ENCODE peak calls at places on chromosome 6, in ten cellular contexts. G is sigmoid colon, P is prostate gland, Z is breast epithelium, D is transverse colon, T is HepG2, J is upper lobe of left lung, I is H1, U is endothelial cell of umbilical vein, H is stomach. K is an unnamed sample.

GRCh38 chr6:89134723-89135122 is 11.1 kb upstream of the PM20D2 start:
- DNase-seq in G (no peak), P (no peak), Z (no peak), D (no peak), T (no peak), J (no peak), I (no peak), U (no peak), H (no peak), K (no peak)

GRCh38 chr6:82843291-82843885 is 222.3 kb downstream of the UBE3D start:
- DNase-seq in G (no peak), P (no peak), Z (no peak), D (no peak), T (no peak), J (no peak), I (no peak), U (no peak), H (no peak), K (no peak)

GRCh38 chr6:158627168-158627939 is 17.2 kb downstream of the DYNLT1 start:
- DNase-seq in G (no peak), P (no peak), Z (no peak), D (no peak), T (no peak), J (no peak), I (no peak), U (no peak), H (peak), K (peak)

GRCh38 chr6:46491201-46491788 is at the start of gene RCAN2:
- DNase-seq in G (peak), P (peak), Z (peak), D (peak), T (peak), J (peak), I (peak), U (peak), H (peak), K (no peak)

GRCh38 chr6:167705211-167705750 is 121.4 kb upstream of the AFDN start:
- DNase-seq in G (no peak), P (no peak), Z (no peak), D (no peak), T (no peak), J (peak), I (no peak), U (no peak), H (no peak), K (no peak)

GRCh38 chr6:98847392-98847766 is 13.0 kb downstream of the POU3F2 start:
- DNase-seq in G (no peak), P (no peak), Z (no peak), D (no peak), T (no peak), J (no peak), I (no peak), U (no peak), H (no peak), K (no peak)

GRCh38 chr6:10383312-10384063 is 31.4 kb downstream of the TFAP2A start:
- DNase-seq in G (no peak), P (peak), Z (peak), D (no peak), T (no peak), J (peak), I (no peak), U (no peak), H (no peak), K (no peak)

GRCh38 chr6:46511320-46511719 is 20.1 kb upstream of the RCAN2 start:
- DNase-seq in G (no peak), P (no peak), Z (no peak), D (no peak), T (no peak), J (no peak), I (no peak), U (no peak), H (no peak), K (no peak)

GRCh38 chr6:87832025-87832825 is 130.2 kb upstream of the AKIRIN2 start:
- DNase-seq in G (no peak), P (no peak), Z (no peak), D (no peak), T (no peak), J (no peak), I (no peak), U (peak), H (no peak), K (no peak)

GRCh38 chr6:151442359-151442758 is 9.6 kb downstream of the RMND1 start:
- DNase-seq in G (no peak), P (no peak), Z (no peak), D (no peak), T (no peak), J (no peak), I (no peak), U (no peak), H (no peak), K (no peak)

GRCh38 chr6:111559193-111560097 is 46.2 kb downstream of the TRAF3IP2 start:
- DNase-seq in G (no peak), P (no peak), Z (no peak), D (no peak), T (peak), J (no peak), I (no peak), U (no peak), H (no peak), K (no peak)

GRCh38 chr6:5851261-5851757 is 155.4 kb downstream of the NRN1 start:
- DNase-seq in G (no peak), P (peak), Z (no peak), D (peak), T (no peak), J (peak), I (peak), U (peak), H (peak), K (no peak)

GRCh38 chr6:30073489-30074240 is 1.9 kb downstream of the RNF39 start:
- DNase-seq in G (no peak), P (peak), Z (no peak), D (no peak), T (no peak), J (no peak), I (no peak), U (no peak), H (no peak), K (no peak)

GRCh38 chr6:4180653-4181255 is 45.4 kb upstream of the ECI2 start:
- DNase-seq in G (no peak), P (no peak), Z (no peak), D (no peak), T (peak), J (peak), I (no peak), U (peak), H (no peak), K (peak)

GRCh38 chr6:123622780-123623179 is 14.0 kb downstream of the TRDN start:
- DNase-seq in G (no peak), P (no peak), Z (no peak), D (no peak), T (no peak), J (no peak), I (no peak), U (no peak), H (no peak), K (no peak)

GRCh38 chr6:137415127-137415833 is 78.9 kb downstream of the OLIG3 start:
- DNase-seq in G (peak), P (peak), Z (peak), D (peak), T (peak), J (peak), I (no peak), U (peak), H (peak), K (no peak)

GRCh38 chr6:104409913-104410312 is 449.8 kb downstream of the HACE1 start:
- DNase-seq in G (no peak), P (no peak), Z (no peak), D (no peak), T (no peak), J (no peak), I (no peak), U (no peak), H (no peak), K (no peak)

GRCh38 chr6:150065083-150065482 is 3.8 kb downstream of the ULBP3 start:
- DNase-seq in G (no peak), P (no peak), Z (no peak), D (no peak), T (no peak), J (no peak), I (no peak), U (no peak), H (no peak), K (no peak)

DNA sequence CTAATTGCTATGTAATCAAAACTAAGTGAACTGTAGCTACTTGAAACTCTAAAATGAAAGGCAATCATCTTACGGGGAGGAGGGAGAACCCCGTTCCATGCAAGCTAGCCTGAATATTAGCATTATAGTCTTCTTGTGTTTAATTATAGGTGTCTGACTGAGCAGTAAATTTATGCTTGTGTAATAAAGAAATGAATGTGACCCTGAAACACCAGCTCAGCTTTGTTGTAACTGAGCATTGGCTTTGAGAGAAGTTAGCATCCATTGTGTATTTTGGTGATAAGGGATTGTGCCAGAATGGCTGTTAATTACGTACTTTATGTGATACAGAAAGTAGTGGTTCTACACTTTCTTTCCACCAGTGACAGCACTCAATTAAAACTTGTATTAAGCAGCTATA is 86.9 kb downstream of the QKI start:
- DNase-seq in G (no peak), P (no peak), Z (no peak), D (no peak), T (no peak), J (no peak), I (no peak), U (no peak), H (no peak), K (no peak)
- TF ChIP-seq POLR2AphosphoS5 in G (no peak), P (no peak), Z (no peak), D (no peak), T (no peak), J (no peak), I (no peak), U (no peak), H (no peak), K (no peak)

GRCh38 chr6:169981051-169981450 is 229.6 kb downstream of the ERMARD start:
- DNase-seq in G (peak), P (no peak), Z (no peak), D (no peak), T (no peak), J (peak), I (no peak), U (no peak), H (no peak), K (no peak)

GRCh38 chr6:169981568-169981967 is 230.1 kb downstream of the ERMARD start:
- DNase-seq in G (peak), P (no peak), Z (no peak), D (no peak), T (no peak), J (no peak), I (no peak), U (no peak), H (no peak), K (no peak)

GRCh38 chr6:169981969-169982368 is 230.5 kb downstream of the ERMARD start:
- DNase-seq in G (peak), P (no peak), Z (no peak), D (no peak), T (no peak), J (no peak), I (no peak), U (no peak), H (no peak), K (no peak)

GRCh38 chr6:169983651-169984050 is 232.2 kb downstream of the ERMARD start:
- DNase-seq in G (no peak), P (no peak), Z (no peak), D (no peak), T (no peak), J (no peak), I (no peak), U (no peak), H (no peak), K (no peak)

GRCh38 chr6:169982461-169983386 is 231.3 kb downstream of the ERMARD start:
- DNase-seq in G (peak), P (no peak), Z (no peak), D (no peak), T (no peak), J (peak), I (no peak), U (no peak), H (no peak), K (no peak)
- TF ChIP-seq CTCF in G (no peak), P (no peak), Z (no peak), D (no peak), T (no peak), J (no peak), I (peak), U (no peak), H (no peak), K (no peak)

GRCh38 chr6:34196116-34196832 is 40.4 kb upstream of the HMGA1 start:
- DNase-seq in G (peak), P (peak), Z (peak), D (peak), T (no peak), J (peak), I (no peak), U (peak), H (peak), K (peak)
- TF ChIP-seq POLR2A in G (no peak), P (peak), Z (no peak), D (no peak), T (no peak), J (no peak), I (no peak), U (no peak), H (no peak), K (no peak)

GRCh38 chr6:27908017-27908416 is 4.2 kb downstream of the OR2B2 start:
- DNase-seq in G (no peak), P (no peak), Z (no peak), D (no peak), T (no peak), J (no peak), I (no peak), U (no peak), H (no peak), K (no peak)
- TF ChIP-seq POLR2AphosphoS5 in G (no peak), P (no peak), Z (no peak), D (no peak), T (no peak), J (no peak), I (no peak), U (no peak), H (no peak), K (no peak)

GRCh38 chr6:75504902-75505233 is 11.3 kb upstream of the FILIP1 start:
- DNase-seq in G (no peak), P (no peak), Z (no peak), D (no peak), T (no peak), J (no peak), I (no peak), U (no peak), H (no peak), K (no peak)
- TF ChIP-seq CTCF in G (peak), P (no peak), Z (no peak), D (no peak), T (no peak), J (no peak), I (peak), U (peak), H (no peak), K (peak)

DNA sequence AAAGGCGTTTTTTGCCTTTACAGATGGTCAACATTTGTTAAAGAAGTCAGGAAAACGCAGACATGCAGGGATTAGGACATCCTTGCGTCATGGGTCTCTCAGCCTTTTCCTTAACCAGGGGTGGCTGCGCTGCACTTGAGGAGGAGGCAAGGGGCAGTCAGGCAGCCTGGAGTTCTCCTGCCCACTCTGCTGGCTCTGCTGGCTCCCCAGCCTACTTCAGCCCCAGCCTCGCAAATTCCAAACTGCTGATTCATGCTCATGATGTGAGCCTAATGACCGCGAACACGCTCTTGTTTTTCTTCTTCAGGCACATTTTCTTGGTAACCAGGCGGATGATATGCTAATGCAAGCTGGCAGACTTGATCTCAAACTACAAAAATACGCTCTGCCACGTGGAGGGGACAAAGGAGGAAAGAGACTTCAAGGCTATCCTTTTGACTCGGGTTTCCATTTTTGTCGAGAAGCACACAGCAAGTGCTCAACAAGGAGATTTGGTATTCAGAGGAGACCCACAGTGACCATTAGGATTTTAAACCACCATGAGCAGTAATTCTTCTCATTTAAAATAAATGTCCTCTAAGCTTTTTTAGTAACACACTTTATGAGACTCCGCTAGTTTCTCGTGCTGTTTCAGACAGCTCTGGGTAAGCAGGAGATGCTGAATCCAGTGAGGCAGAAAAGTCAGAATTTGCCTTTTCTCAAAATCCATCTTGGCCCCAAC is 290.2 kb upstream of the STXBP5 start:
- DNase-seq in G (peak), P (peak), Z (peak), D (peak), T (peak), J (peak), I (peak), U (peak), H (peak), K (no peak)
- TF ChIP-seq POLR2A in G (no peak), P (no peak), Z (no peak), D (no peak), T (no peak), J (no peak), I (no peak), U (no peak), H (no peak), K (no peak)

GRCh38 chr6:20092071-20092566 is 120.2 kb downstream of the MBOAT1 start:
- DNase-seq in G (no peak), P (no peak), Z (no peak), D (no peak), T (peak), J (no peak), I (no peak), U (peak), H (no peak), K (no peak)
- TF ChIP-seq POLR2AphosphoS5 in G (no peak), P (no peak), Z (no peak), D (no peak), T (no peak), J (no peak), I (no peak), U (no peak), H (no peak), K (no peak)

GRCh38 chr6:45423901-45424627 is 46.3 kb upstream of the SUPT3H start:
- DNase-seq in G (peak), P (peak), Z (no peak), D (peak), T (no peak), J (peak), I (no peak), U (no peak), H (peak), K (no peak)
- TF ChIP-seq CTCF in G (no peak), P (no peak), Z (no peak), D (no peak), T (no peak), J (no peak), I (no peak), U (no peak), H (no peak), K (no peak)

GRCh38 chr6:22445946-22446345 is 123.4 kb upstream of the HDGFL1 start:
- DNase-seq in G (no peak), P (no peak), Z (no peak), D (no peak), T (no peak), J (no peak), I (no peak), U (peak), H (no peak), K (no peak)

GRCh38 chr6:22447862-22448261 is 121.5 kb upstream of the HDGFL1 start:
- DNase-seq in G (no peak), P (no peak), Z (no peak), D (no peak), T (no peak), J (no peak), I (no peak), U (peak), H (no peak), K (no peak)

GRCh38 chr6:22444335-22444734 is 125.0 kb upstream of the HDGFL1 start:
- DNase-seq in G (no peak), P (no peak), Z (no peak), D (no peak), T (no peak), J (no peak), I (no peak), U (peak), H (no peak), K (no peak)

GRCh38 chr6:22448311-22448711 is 121.1 kb upstream of the HDGFL1 start:
- DNase-seq in G (no peak), P (no peak), Z (no peak), D (no peak), T (no peak), J (no peak), I (no peak), U (peak), H (no peak), K (no peak)

DNA sequence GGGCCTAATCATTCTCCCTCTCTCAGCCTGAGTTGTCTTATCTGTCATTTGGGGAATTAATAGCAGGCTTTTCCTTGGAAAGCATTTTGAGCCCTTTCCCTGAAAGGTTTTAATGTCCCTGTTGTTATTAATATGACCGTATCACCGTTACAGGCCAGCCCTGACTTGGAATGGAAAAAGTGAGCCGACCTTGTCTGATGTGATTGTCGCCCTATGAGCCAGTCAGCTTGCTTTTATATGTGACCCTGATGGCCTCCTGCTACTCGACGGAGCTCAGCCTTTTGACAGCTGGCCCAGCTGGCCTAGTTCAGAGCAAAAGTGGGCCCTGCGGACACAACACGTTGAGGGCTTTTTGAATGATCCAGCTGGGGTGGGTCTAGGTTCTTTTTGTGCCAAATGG is 122.2 kb upstream of the HDGFL1 start:
- DNase-seq in G (no peak), P (no peak), Z (no peak), D (no peak), T (no peak), J (no peak), I (no peak), U (peak), H (no peak), K (no peak)
- TF ChIP-seq POLR2A in G (no peak), P (no peak), Z (no peak), D (no peak), T (no peak), J (no peak), I (no peak), U (no peak), H (no peak), K (no peak)

GRCh38 chr6:36603222-36604089 is 9.3 kb downstream of the SRSF3 start:
- DNase-seq in G (no peak), P (no peak), Z (no peak), D (no peak), T (no peak), J (no peak), I (no peak), U (no peak), H (no peak), K (no peak)
- TF ChIP-seq POLR2AphosphoS5 in G (no peak), P (no peak), Z (no peak), D (no peak), T (no peak), J (no peak), I (no peak), U (no peak), H (no peak), K (no peak)